ENCODE peak calls at places on chromosomes 2 and 18, in four cellular contexts. L is NCI-H1105, E is H9, I is HCEC 1CT. C is an unnamed sample.

GRCh38 chr2:5683471-5683870 is 8.7 kb upstream of the SOX11 start:
- DNase-seq in L (no peak), E (no peak), I (no peak), C (no peak)

GRCh38 chr2:44269831-44270230 is 5.4 kb upstream of the SLC3A1 start:
- DNase-seq in L (no peak), E (no peak), I (no peak), C (no peak)

GRCh38 chr2:120937736-120938131 is 202.1 kb downstream of the GLI2 start:
- DNase-seq in L (no peak), E (no peak), I (no peak), C (no peak)

GRCh38 chr2:102268529-102269524 is 42.5 kb upstream of the IL1RL1 start:
- DNase-seq in L (no peak), E (no peak), I (peak; percentile 72), C (no peak)

GRCh38 chr2:178365116-178365515 is 85.9 kb downstream of the PRKRA start:
- DNase-seq in L (no peak), E (no peak), I (no peak), C (no peak)

GRCh38 chr2:109447811-109448210 is 166.0 kb downstream of the SEPTIN10 start:
- DNase-seq in L (no peak), E (no peak), I (no peak), C (no peak)

GRCh38 chr2:12169721-12170120 is 423.3 kb downstream of the LPIN1 start:
- DNase-seq in L (no peak), E (no peak), I (peak; percentile 61), C (no peak)

GRCh38 chr2:238100049-238100820 is at the start of gene ESPNL:
- DNase-seq in L (peak; percentile 48), E (no peak), I (no peak), C (no peak)

GRCh38 chr18:44548291-44549221 is 132.1 kb upstream of the SETBP1 start:
- DNase-seq in L (no peak), E (no peak), I (no peak), C (no peak)

GRCh38 chr18:23927821-23928746 is 86.5 kb upstream of the TTC39C start:
- DNase-seq in L (no peak), E (no peak), I (no peak), C (no peak)

GRCh38 chr18:11689031-11689971 is at the start of gene GNAL:
- DNase-seq in L (peak; percentile 85), E (peak; percentile 88), I (peak; percentile 81), C (peak; percentile 89)

GRCh38 chr2:20597868-20598183 is 53.1 kb downstream of the HS1BP3 start:
- DNase-seq in L (no peak), E (no peak), I (no peak), C (no peak)

GRCh38 chr2:134420256-134420655 is 166.4 kb downstream of the MGAT5 start:
- DNase-seq in L (no peak), E (peak; percentile 56), I (no peak), C (no peak)

GRCh38 chr2:179297922-179298321 is 33.3 kb upstream of the SESTD1 start:
- DNase-seq in L (no peak), E (no peak), I (no peak), C (no peak)

GRCh38 chr18:32237024-32237423 is 47.2 kb downstream of the MEP1B start:
- DNase-seq in L (no peak), E (no peak), I (no peak), C (no peak)

GRCh38 chr2:75491129-75491753 is 69.5 kb downstream of the EVA1A start:
- DNase-seq in L (no peak), E (no peak), I (no peak), C (no peak)

GRCh38 chr18:6624729-6625308 is 104.7 kb upstream of the ARHGAP28 start:
- DNase-seq in L (no peak), E (no peak), I (peak; percentile 49), C (no peak)

GRCh38 chr2:239216251-239216613 is 184.6 kb downstream of the HDAC4 start:
- DNase-seq in L (no peak), E (no peak), I (no peak), C (no peak)

GRCh38 chr2:216572582-216573578 is 60.3 kb upstream of the IGFBP2 start:
- DNase-seq in L (no peak), E (no peak), I (no peak), C (no peak)

GRCh38 chr18:57430166-57430958 is 4.8 kb upstream of the ONECUT2 start:
- DNase-seq in L (no peak), E (peak; percentile 72), I (no peak), C (no peak)

GRCh38 chr18:75247041-75247551 is 36.5 kb downstream of the TSHZ1 start:
- DNase-seq in L (no peak), E (no peak), I (peak; percentile 18), C (no peak)

GRCh38 chr2:95389256-95390119 is 13.0 kb upstream of the FAHD2A start:
- DNase-seq in L (no peak), E (peak; percentile 86), I (peak; percentile 69), C (peak; percentile 59)

GRCh38 chr2:42035241-42035640 is 12.6 kb upstream of the PKDCC start:
- DNase-seq in L (no peak), E (no peak), I (no peak), C (no peak)

GRCh38 chr2:129050116-129050515 is 731.4 kb upstream of the HS6ST1 start:
- DNase-seq in L (no peak), E (no peak), I (no peak), C (no peak)

GRCh38 chr18:22348521-22349316 is 69.0 kb downstream of the CTAGE1 start:
- DNase-seq in L (peak; percentile 18), E (peak; percentile 74), I (peak; percentile 13), C (no peak)

GRCh38 chr18:24600076-24600654 is 139.7 kb downstream of the HRH4 start:
- DNase-seq in L (peak; percentile 63), E (no peak), I (peak; percentile 48), C (peak; percentile 73)

GRCh38 chr2:10217499-10217861 is 85.2 kb upstream of the HPCAL1 start:
- DNase-seq in L (no peak), E (no peak), I (no peak), C (no peak)

GRCh38 chr2:218387369-218388194 is 5.5 kb downstream of the SLC11A1 start:
- DNase-seq in L (peak; percentile 62), E (peak; percentile 88), I (peak; percentile 71), C (no peak)

GRCh38 chr2:162890690-162891311 is 52.2 kb upstream of the KCNH7 start:
- DNase-seq in L (peak; percentile 10), E (no peak), I (peak; percentile 77), C (peak; percentile 69)

C was measured in RKO.